ENCODE peak calls at places on chromosomes 13 and 19, in five cellular contexts. K is NCI-H1930, I is cardiac fibroblast, H is GM12892, W is NCI-H69. P is an unnamed sample.

GRCh38 chr13:85140192-85140591 is 659.0 kb downstream of the SLITRK6 start:
- DNase-seq in W (no peak), K (no peak), I (no peak), H (no peak), P (no peak)

GRCh38 chr13:21837841-21838551 is 167.1 kb downstream of the FGF9 start:
- DNase-seq in I (no peak), H (no peak), W (peak; percentile 33), K (no peak), P (no peak)

GRCh38 chr19:53372196-53372595 is 6.7 kb downstream of the ZNF525 start:
- DNase-seq in K (no peak), H (no peak), W (no peak), I (no peak), P (no peak)

GRCh38 chr13:113669871-113670341 is 2.9 kb downstream of the GRK1 start:
- DNase-seq in K (no peak), I (no peak), H (no peak), W (no peak), P (peak; percentile 23)

GRCh38 chr19:17755977-17756670 is 4.8 kb downstream of the FCHO1 start:
- DNase-seq in K (peak; percentile 58), I (peak; percentile 64), W (peak; percentile 87), H (peak; percentile 74), P (peak; percentile 68)

GRCh38 chr19:33406521-33407139 is 33.1 kb downstream of the CEBPG start:
- DNase-seq in I (peak; percentile 63), H (peak; percentile 92), W (peak; percentile 68), K (peak; percentile 52), P (peak; percentile 79)

GRCh38 chr13:93345642-93346220 is 119.1 kb downstream of the GPC6 start:
- DNase-seq in W (no peak), I (no peak), K (no peak), H (no peak), P (no peak)

GRCh38 chr13:97116754-97117153 is 105.4 kb upstream of the MBNL2 start:
- DNase-seq in H (no peak), I (peak; percentile 62), K (no peak), W (peak; percentile 75), P (no peak)

GRCh38 chr13:65959305-65959704 is 1270.8 kb downstream of the PCDH9 start:
- DNase-seq in W (no peak), K (no peak), I (peak; percentile 12), H (no peak), P (no peak)

GRCh38 chr19:58480831-58481230 is 4.7 kb downstream of the ZNF446 start:
- DNase-seq in H (no peak), W (no peak), K (no peak), I (no peak), P (no peak)

GRCh38 chr19:14404322-14404721 is 14.8 kb downstream of the DDX39A start:
- DNase-seq in K (no peak), H (no peak), W (peak; percentile 43), I (no peak), P (no peak)

GRCh38 chr19:277581-278165 is 13.5 kb downstream of the PLPP2 start:
- DNase-seq in H (no peak), K (no peak), I (peak; percentile 50), W (no peak), P (no peak)

GRCh38 chr19:14497347-14497921 is 1.5 kb upstream of the GIPC1 start:
- DNase-seq in K (no peak), H (no peak), W (peak; percentile 51), I (peak; percentile 61), P (no peak)

GRCh38 chr13:34414616-34415015 is 527.5 kb upstream of the NBEA start:
- DNase-seq in K (no peak), W (no peak), H (no peak), I (no peak), P (no peak)

GRCh38 chr13:41344358-41344757 is 33.3 kb downstream of the NAA16 start:
- DNase-seq in I (no peak), K (no peak), H (no peak), W (no peak), P (no peak)

GRCh38 chr19:19053508-19054314 is 10.1 kb upstream of the SLC25A42 start:
- DNase-seq in I (peak; percentile 68), K (peak; percentile 47), H (peak; percentile 71), W (peak; percentile 67), P (peak; percentile 82)

GRCh38 chr19:36152061-36152885 is at the start of gene COX7A1:
- DNase-seq in K (no peak), H (no peak), I (peak; percentile 70), W (no peak), P (peak; percentile 92)

GRCh38 chr13:25347156-25347555 is 24.6 kb upstream of the ATP8A2 start:
- DNase-seq in W (no peak), H (no peak), K (no peak), I (no peak), P (no peak)

GRCh38 chr13:65677906-65678305 is 1552.2 kb downstream of the PCDH9 start:
- DNase-seq in K (no peak), W (peak; percentile 85), H (no peak), I (peak; percentile 42), P (no peak)

GRCh38 chr13:109494955-109495354 is 291.4 kb downstream of the IRS2 start:
- DNase-seq in K (peak; percentile 50), I (peak; percentile 89), W (no peak), H (no peak), P (no peak)

GRCh38 chr19:56946164-56946563 is 105.6 kb upstream of the PEG3 start:
- DNase-seq in I (no peak), K (no peak), W (peak; percentile 9), H (no peak), P (no peak)

GRCh38 chr13:22748866-22749586 is 431.8 kb upstream of the SGCG start:
- DNase-seq in K (no peak), W (no peak), I (peak; percentile 8), H (no peak), P (no peak)

GRCh38 chr13:28355822-28356371 is 139.0 kb downstream of the FLT1 start:
- DNase-seq in K (no peak), I (peak; percentile 89), H (no peak), W (no peak), P (no peak)

GRCh38 chr19:39032164-39032918 is at the start of gene FBXO27:
- DNase-seq in I (no peak), W (peak; percentile 64), K (no peak), H (no peak), P (peak; percentile 57)

GRCh38 chr13:69589531-69589930 is 518.1 kb upstream of the ATXN8OS start:
- DNase-seq in I (no peak), H (no peak), K (no peak), W (no peak), P (no peak)

GRCh38 chr13:40673414-40673813 is 7.0 kb upstream of the FOXO1 start:
- DNase-seq in H (no peak), I (no peak), W (no peak), K (no peak), P (no peak)

GRCh38 chr13:48235100-48235813 is 2.3 kb downstream of the ITM2B start:
- DNase-seq in I (no peak), K (no peak), W (peak; percentile 56), H (no peak), P (peak; percentile 48)

GRCh38 chr13:79434578-79434977 is 28.5 kb upstream of the RBM26 start:
- DNase-seq in I (peak; percentile 60), W (no peak), H (no peak), K (no peak), P (no peak)

GRCh38 chr13:38686635-38687245 is at the start of gene FREM2:
- DNase-seq in W (peak; percentile 97), I (no peak), H (no peak), K (peak; percentile 84), P (peak; percentile 34)

GRCh38 chr13:52786747-52787146 is 47.1 kb upstream of the CNMD start:
- DNase-seq in H (no peak), I (no peak), K (no peak), W (peak; percentile 86), P (no peak)

GRCh38 chr13:99347911-99348451 is 40.8 kb upstream of the GPR183 start:
- DNase-seq in I (no peak), K (no peak), H (no peak), W (no peak), P (no peak)